ENCODE peak calls at places on chromosomes 7 and 10, in five cellular contexts. L is K562, E is HepG2, P is GM23338, I is GM12878. Y is an unnamed sample.

GRCh38 chr10:88557246-88557645 is 25.9 kb downstream of the RNLS start:
- DNase-seq in P (no peak), E (no peak), L (no peak), I (no peak), Y (no peak)

GRCh38 chr10:99234067-99234738 is 1.4 kb downstream of the HPSE2 start:
- DNase-seq in E (no peak), I (peak), L (peak), P (peak), Y (peak)

GRCh38 chr10:73084209-73084608 is 12.5 kb downstream of the P4HA1 start:
- DNase-seq in E (no peak), P (no peak), L (no peak), I (no peak), Y (no peak)

GRCh38 chr7:41969713-41970112 is 266.8 kb upstream of the INHBA start:
- DNase-seq in P (no peak), I (no peak), E (no peak), L (no peak), Y (no peak)

GRCh38 chr7:35250452-35250851 is 3.4 kb downstream of the TBX20 start:
- DNase-seq in E (no peak), I (no peak), P (no peak), L (no peak), Y (no peak)

GRCh38 chr7:156034397-156034796 is 222.1 kb upstream of the SHH start:
- DNase-seq in L (no peak), P (no peak), E (no peak), I (peak), Y (no peak)

GRCh38 chr10:110042181-110042580 is 34.4 kb downstream of the ADD3 start:
- DNase-seq in L (no peak), I (no peak), E (no peak), P (no peak), Y (peak)

GRCh38 chr10:85810674-85811073 is 555.9 kb downstream of the GRID1 start:
- DNase-seq in E (no peak), L (no peak), P (no peak), I (no peak), Y (no peak)

GRCh38 chr10:124248646-124249045 is 155.2 kb upstream of the CHST15 start:
- DNase-seq in L (no peak), P (no peak), E (no peak), I (no peak), Y (no peak)

GRCh38 chr10:124251317-124251716 is 157.9 kb upstream of the CHST15 start:
- DNase-seq in I (peak), E (no peak), L (no peak), P (no peak), Y (no peak)

GRCh38 chr10:124249196-124249595 is 155.8 kb upstream of the CHST15 start:
- DNase-seq in P (no peak), E (no peak), I (no peak), L (no peak), Y (no peak)

GRCh38 chr10:124250506-124250905 is 157.1 kb upstream of the CHST15 start:
- DNase-seq in E (no peak), P (no peak), I (no peak), L (no peak), Y (no peak)

DNA sequence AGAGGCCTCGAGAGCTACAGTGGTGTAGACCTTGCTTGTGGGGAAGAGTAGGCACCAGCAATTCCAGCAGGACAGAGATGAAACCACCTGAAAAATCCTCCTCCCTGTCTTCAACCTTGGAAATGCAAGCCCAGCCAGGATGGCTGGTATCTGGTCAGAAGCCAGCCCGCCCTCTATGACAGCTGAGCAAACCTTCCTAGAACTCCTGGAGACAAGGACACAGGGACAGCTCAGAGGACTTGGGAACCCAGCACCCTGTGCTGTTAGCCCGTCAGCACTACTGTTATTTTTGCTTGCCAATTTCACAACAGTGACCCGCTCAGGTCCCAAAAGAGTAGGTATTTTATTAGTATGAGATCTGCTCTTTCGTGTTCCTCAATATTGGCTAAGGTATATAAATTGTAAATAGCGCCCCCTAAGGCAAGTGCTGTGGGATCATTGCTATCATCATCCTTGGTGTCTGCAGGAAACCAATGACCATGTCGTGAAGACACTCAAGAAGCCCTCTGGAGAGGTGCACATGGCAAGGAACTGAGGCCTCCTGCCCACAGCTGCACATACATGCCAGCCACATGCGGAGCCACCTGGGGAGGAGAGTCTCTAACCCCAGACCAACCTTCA is 156.5 kb upstream of the CHST15 start:
- DNase-seq in P (peak), L (peak), E (no peak), I (no peak), Y (no peak)
- TF ChIP-seq CTCF in P (peak), L (peak), E (peak), I (no peak), Y (peak)

DNA sequence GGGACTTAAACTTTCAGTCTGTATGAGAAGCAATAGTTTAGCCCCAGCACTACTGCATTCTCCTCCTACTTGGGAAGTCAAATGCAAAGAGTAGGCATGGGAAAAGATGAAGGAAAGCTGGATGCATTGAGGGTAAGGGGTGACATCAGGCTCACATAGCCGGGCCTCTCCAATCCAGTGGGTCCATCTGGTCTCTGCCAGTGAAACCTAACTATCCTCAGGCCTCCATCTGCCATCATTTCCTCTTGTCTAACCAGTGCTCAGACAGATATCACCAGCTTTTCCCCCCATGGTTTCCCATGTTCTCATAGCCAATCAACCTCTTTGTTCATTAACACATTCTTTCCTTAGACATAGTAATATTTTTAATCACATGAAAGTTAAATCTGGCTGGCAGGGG is 118.3 kb downstream of the DGKI start:
- DNase-seq in I (no peak), L (no peak), E (no peak), P (no peak), Y (no peak)
- TF ChIP-seq JUNB in I (no peak), L (no peak), E (no peak), P (no peak), Y (no peak)

GRCh38 chr7:102069913-102070629 is 216.6 kb upstream of the SH2B2 start:
- DNase-seq in L (no peak), I (no peak), E (no peak), P (peak), Y (no peak)
- TF ChIP-seq CTCF in L (peak), I (no peak), E (peak), P (peak), Y (no peak)

GRCh38 chr7:12570148-12570528 is 382 bp upstream of the SCIN start:
- DNase-seq in P (peak), E (no peak), I (no peak), L (no peak), Y (peak)

GRCh38 chr7:12567015-12567414 is 3.5 kb upstream of the SCIN start:
- DNase-seq in P (no peak), I (peak), L (no peak), E (no peak), Y (no peak)

GRCh38 chr7:12569673-12570072 is 847 bp upstream of the SCIN start:
- DNase-seq in L (no peak), P (peak), I (no peak), E (no peak), Y (no peak)

GRCh38 chr7:12565873-12566272 is 4.6 kb upstream of the SCIN start:
- DNase-seq in I (no peak), E (no peak), P (no peak), L (no peak), Y (no peak)

DNA sequence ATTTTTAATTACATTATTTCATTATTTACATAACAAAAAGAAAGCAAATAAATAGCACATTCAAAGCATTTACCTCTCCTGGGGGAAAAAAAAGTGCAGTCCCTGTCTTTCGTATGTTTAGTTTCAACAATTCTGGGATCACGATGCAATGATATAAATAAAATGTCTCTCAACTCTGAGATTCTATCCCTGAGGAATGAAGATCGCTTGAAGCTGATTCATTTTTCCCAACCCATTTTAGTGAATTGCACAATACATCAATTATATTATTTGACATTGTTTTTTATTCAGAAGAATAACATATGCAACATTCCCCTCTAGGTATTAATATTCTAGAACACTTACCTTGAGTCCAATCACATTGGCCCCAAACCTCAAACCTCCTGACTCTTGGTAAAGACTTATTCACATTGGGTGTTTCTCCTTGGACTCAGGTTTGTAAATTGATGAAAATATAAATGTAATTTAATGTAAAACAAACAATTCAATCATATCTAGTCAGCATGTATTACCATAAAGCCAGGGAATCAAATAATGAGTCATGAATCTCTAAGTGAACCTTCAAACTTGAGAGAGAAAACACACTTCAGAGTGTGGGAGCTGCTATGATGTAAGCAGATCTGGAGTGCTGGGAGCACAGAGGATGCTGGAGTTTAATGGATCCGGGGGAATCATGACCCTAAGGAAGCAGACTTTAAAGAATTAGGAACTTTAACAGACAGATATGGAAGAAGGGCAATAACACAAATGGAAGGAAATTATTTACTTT is 5.3 kb upstream of the SCIN start:
- DNase-seq in L (no peak), I (no peak), E (no peak), P (no peak), Y (peak)
- TF ChIP-seq JUNB in L (no peak), I (no peak), E (no peak), P (no peak), Y (no peak)

DNA sequence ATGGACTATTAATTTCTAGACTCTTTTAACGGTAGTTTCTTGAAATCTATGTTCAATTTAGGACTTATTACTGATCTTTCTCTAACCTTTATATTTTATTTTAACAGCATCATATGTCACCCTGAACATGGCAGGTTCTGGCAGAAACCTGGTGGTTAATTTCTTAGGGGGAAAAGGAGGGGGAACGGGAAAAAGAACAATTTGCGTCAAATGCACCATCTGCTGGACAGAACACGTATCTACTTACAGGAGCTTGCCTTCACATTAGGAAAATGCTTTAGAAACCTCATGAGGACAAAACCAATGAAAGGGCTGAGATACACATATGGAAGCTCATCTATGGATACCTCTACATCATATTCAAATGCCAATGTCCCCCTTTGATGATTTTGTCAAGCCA is 171.3 kb downstream of the GRM3 start:
- DNase-seq in E (peak), I (no peak), L (peak), P (peak), Y (peak)
- TF ChIP-seq CTCF in E (peak), I (peak), L (peak), P (peak), Y (peak)

GRCh38 chr10:60343254-60343653 is 46.4 kb downstream of the ANK3 start:
- DNase-seq in I (no peak), L (no peak), E (no peak), P (no peak), Y (no peak)
- TF ChIP-seq JUNB in I (no peak), L (no peak), E (no peak), P (no peak), Y (no peak)

Y was measured in A549.